ENCODE peak calls at places on chromosomes 6 and 20, in nine cellular contexts. One of them, this sample, is unnamed.

GRCh38 chr6:47633141-47633540 is 65.2 kb upstream of the ADGRF4 start:
- DNase-seq in SK-N-SH: peak; percentile 43
- DNase-seq in HL-60: no peak
- DNase-seq in A549: peak; percentile 21
- DNase-seq in HepG2: no peak
- DNase-seq in HCT116: no peak
- DNase-seq in GM12878: no peak
- DNase-seq in GM23338: peak; percentile 19
- DNase-seq in K562: no peak
- DNase-seq in this sample: no peak

GRCh38 chr6:22809380-22809779 is 240.0 kb downstream of the HDGFL1 start:
- DNase-seq in SK-N-SH: no peak
- DNase-seq in HL-60: no peak
- DNase-seq in A549: no peak
- DNase-seq in HepG2: no peak
- DNase-seq in HCT116: no peak
- DNase-seq in GM12878: no peak
- DNase-seq in GM23338: peak; percentile 46
- DNase-seq in K562: no peak
- DNase-seq in this sample: no peak

GRCh38 chr6:31305674-31306219 is 33.9 kb upstream of the HLA-C start:
- DNase-seq in SK-N-SH: no peak
- DNase-seq in HL-60: no peak
- DNase-seq in A549: no peak
- DNase-seq in HepG2: no peak
- DNase-seq in HCT116: no peak
- DNase-seq in GM12878: no peak
- DNase-seq in GM23338: no peak
- DNase-seq in K562: no peak
- DNase-seq in this sample: no peak

GRCh38 chr20:22529150-22530019 is 55.0 kb downstream of the FOXA2 start:
- DNase-seq in SK-N-SH: no peak
- DNase-seq in HL-60: no peak
- DNase-seq in A549: no peak
- DNase-seq in HepG2: no peak
- DNase-seq in HCT116: no peak
- DNase-seq in GM12878: no peak
- DNase-seq in GM23338: no peak
- DNase-seq in K562: no peak
- DNase-seq in this sample: no peak

GRCh38 chr20:24985802-24986201 is 6.7 kb downstream of the APMAP start:
- DNase-seq in SK-N-SH: no peak
- DNase-seq in HL-60: no peak
- DNase-seq in A549: no peak
- DNase-seq in HepG2: no peak
- DNase-seq in HCT116: no peak
- DNase-seq in GM12878: no peak
- DNase-seq in GM23338: no peak
- DNase-seq in K562: no peak
- DNase-seq in this sample: no peak

GRCh38 chr6:113182370-113183141 is 674.6 kb upstream of the MARCKS start:
- DNase-seq in SK-N-SH: no peak
- DNase-seq in HL-60: no peak
- DNase-seq in A549: peak; percentile 6
- DNase-seq in HepG2: peak; percentile 2
- DNase-seq in HCT116: no peak
- DNase-seq in GM12878: no peak
- DNase-seq in GM23338: no peak
- DNase-seq in K562: no peak
- DNase-seq in this sample: peak; percentile 7

GRCh38 chr6:87705070-87705691 is 3.1 kb upstream of the AKIRIN2 start:
- DNase-seq in SK-N-SH: no peak
- DNase-seq in HL-60: no peak
- DNase-seq in A549: peak; percentile 81
- DNase-seq in HepG2: peak; percentile 76
- DNase-seq in HCT116: no peak
- DNase-seq in GM12878: peak; percentile 83
- DNase-seq in GM23338: no peak
- DNase-seq in K562: no peak
- DNase-seq in this sample: no peak

GRCh38 chr6:163373240-163373639 is 41.3 kb upstream of the QKI start:
- DNase-seq in SK-N-SH: no peak
- DNase-seq in HL-60: no peak
- DNase-seq in A549: no peak
- DNase-seq in HepG2: no peak
- DNase-seq in HCT116: no peak
- DNase-seq in GM12878: no peak
- DNase-seq in GM23338: no peak
- DNase-seq in K562: no peak
- DNase-seq in this sample: no peak

GRCh38 chr6:52391599-52391998 is 28.5 kb upstream of the EFHC1 start:
- DNase-seq in SK-N-SH: no peak
- DNase-seq in HL-60: no peak
- DNase-seq in A549: no peak
- DNase-seq in HepG2: no peak
- DNase-seq in HCT116: no peak
- DNase-seq in GM12878: no peak
- DNase-seq in GM23338: no peak
- DNase-seq in K562: no peak
- DNase-seq in this sample: no peak

GRCh38 chr6:2841264-2842138 is at the start of gene SERPINB1:
- DNase-seq in SK-N-SH: peak; percentile 82
- DNase-seq in HL-60: peak; percentile 91
- DNase-seq in A549: peak; percentile 90
- DNase-seq in HepG2: peak; percentile 97
- DNase-seq in HCT116: peak; percentile 81
- DNase-seq in GM12878: no peak
- DNase-seq in GM23338: peak; percentile 98
- DNase-seq in K562: peak; percentile 92
- DNase-seq in this sample: no peak

GRCh38 chr6:152980656-152981055 is 2.2 kb downstream of the FBXO5 start:
- DNase-seq in SK-N-SH: no peak
- DNase-seq in HL-60: no peak
- DNase-seq in A549: no peak
- DNase-seq in HepG2: no peak
- DNase-seq in HCT116: no peak
- DNase-seq in GM12878: no peak
- DNase-seq in GM23338: no peak
- DNase-seq in K562: no peak
- DNase-seq in this sample: no peak

GRCh38 chr20:57238089-57238488 is 28.4 kb downstream of the BMP7 start:
- DNase-seq in SK-N-SH: no peak
- DNase-seq in HL-60: no peak
- DNase-seq in A549: no peak
- DNase-seq in HepG2: no peak
- DNase-seq in HCT116: no peak
- DNase-seq in GM12878: no peak
- DNase-seq in GM23338: no peak
- DNase-seq in K562: no peak
- DNase-seq in this sample: no peak

GRCh38 chr6:159608961-159609673 is 83.9 kb downstream of the SOD2 start:
- DNase-seq in SK-N-SH: no peak
- DNase-seq in HL-60: peak; percentile 33
- DNase-seq in A549: peak; percentile 41
- DNase-seq in HepG2: peak; percentile 47
- DNase-seq in HCT116: peak; percentile 58
- DNase-seq in GM12878: no peak
- DNase-seq in GM23338: peak; percentile 79
- DNase-seq in K562: peak; percentile 45
- DNase-seq in this sample: peak; percentile 12

GRCh38 chr6:54892831-54893230 is 46.3 kb downstream of the FAM83B start:
- DNase-seq in SK-N-SH: no peak
- DNase-seq in HL-60: no peak
- DNase-seq in A549: peak; percentile 52
- DNase-seq in HepG2: no peak
- DNase-seq in HCT116: peak; percentile 45
- DNase-seq in GM12878: no peak
- DNase-seq in GM23338: no peak
- DNase-seq in K562: no peak
- DNase-seq in this sample: peak; percentile 35

GRCh38 chr20:19806806-19807691 is 49.0 kb downstream of the RIN2 start:
- DNase-seq in SK-N-SH: peak; percentile 47
- DNase-seq in HL-60: no peak
- DNase-seq in A549: peak; percentile 32
- DNase-seq in HepG2: no peak
- DNase-seq in HCT116: no peak
- DNase-seq in GM12878: no peak
- DNase-seq in GM23338: no peak
- DNase-seq in K562: no peak
- DNase-seq in this sample: no peak

DNA sequence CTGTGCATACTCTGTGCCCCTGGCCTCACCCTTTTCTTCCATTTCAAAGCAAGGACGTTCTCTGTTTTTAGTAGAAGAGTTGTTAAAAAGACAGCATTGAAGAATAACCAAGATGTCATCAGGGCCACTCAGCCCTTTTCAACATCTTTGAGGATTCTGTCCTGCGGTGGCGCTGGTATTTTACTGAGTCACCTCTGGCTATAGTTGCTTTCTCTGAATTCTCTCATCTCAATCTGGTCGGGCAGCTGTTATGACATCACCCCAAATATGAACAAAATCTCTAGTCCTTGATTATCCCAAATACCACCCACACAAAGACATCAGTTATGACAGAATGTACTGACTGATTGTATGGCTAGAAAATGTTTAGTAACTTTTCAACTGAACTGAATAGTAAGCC is 204.2 kb downstream of the GRIK2 start:
- DNase-seq in SK-N-SH: no peak
- DNase-seq in HL-60: no peak
- DNase-seq in A549: no peak
- DNase-seq in HepG2: no peak
- DNase-seq in HCT116: peak; percentile 19
- DNase-seq in GM12878: no peak
- DNase-seq in GM23338: peak; percentile 25
- DNase-seq in K562: no peak
- DNase-seq in this sample: no peak
- TF ChIP-seq REST in SK-N-SH: no peak
- TF ChIP-seq REST in HL-60: no peak
- TF ChIP-seq REST in A549: no peak
- TF ChIP-seq REST in HepG2: no peak
- TF ChIP-seq REST in HCT116: no peak
- TF ChIP-seq REST in GM12878: no peak
- TF ChIP-seq REST in GM23338: no peak
- TF ChIP-seq REST in K562: no peak
- TF ChIP-seq REST in this sample: no peak

GRCh38 chr6:27517928-27518787 is 45.3 kb upstream of the ZNF184 start:
- DNase-seq in SK-N-SH: peak; percentile 52
- DNase-seq in HL-60: peak; percentile 37
- DNase-seq in A549: no peak
- DNase-seq in HepG2: no peak
- DNase-seq in HCT116: no peak
- DNase-seq in GM12878: no peak
- DNase-seq in GM23338: no peak
- DNase-seq in K562: peak; percentile 28
- DNase-seq in this sample: no peak
- TF ChIP-seq REST in SK-N-SH: no peak
- TF ChIP-seq REST in HL-60: no peak
- TF ChIP-seq REST in A549: no peak
- TF ChIP-seq REST in HepG2: no peak
- TF ChIP-seq REST in HCT116: no peak
- TF ChIP-seq REST in GM12878: no peak
- TF ChIP-seq REST in GM23338: no peak
- TF ChIP-seq REST in K562: no peak
- TF ChIP-seq REST in this sample: no peak

GRCh38 chr6:12276332-12276943 is 13.7 kb upstream of the EDN1 start:
- DNase-seq in SK-N-SH: no peak
- DNase-seq in HL-60: no peak
- DNase-seq in A549: no peak
- DNase-seq in HepG2: no peak
- DNase-seq in HCT116: no peak
- DNase-seq in GM12878: no peak
- DNase-seq in GM23338: no peak
- DNase-seq in K562: no peak
- DNase-seq in this sample: no peak
- TF ChIP-seq REST in SK-N-SH: no peak
- TF ChIP-seq REST in HL-60: no peak
- TF ChIP-seq REST in A549: no peak
- TF ChIP-seq REST in HepG2: no peak
- TF ChIP-seq REST in HCT116: no peak
- TF ChIP-seq REST in GM12878: no peak
- TF ChIP-seq REST in GM23338: no peak
- TF ChIP-seq REST in K562: no peak
- TF ChIP-seq REST in this sample: no peak

DNA sequence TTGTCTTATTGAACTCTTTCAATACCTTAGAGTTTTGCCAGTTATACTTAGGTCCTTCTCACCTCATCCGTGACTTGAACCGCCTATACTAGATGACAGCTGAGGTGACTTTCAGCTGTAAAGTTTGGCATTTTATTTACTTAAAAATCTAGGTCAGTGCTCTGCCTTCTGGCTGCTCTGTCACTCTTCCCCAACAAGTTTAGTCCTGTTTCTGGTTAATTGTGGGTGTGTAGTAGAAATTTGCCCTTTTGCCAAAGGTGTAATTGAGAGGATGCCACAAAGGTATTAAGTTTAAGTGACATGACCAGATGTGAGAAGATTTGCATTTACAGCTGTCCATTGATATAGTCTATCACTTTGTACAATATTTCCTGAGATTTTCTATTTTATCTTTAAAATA is 106.2 kb downstream of the FARS2 start:
- DNase-seq in SK-N-SH: no peak
- DNase-seq in HL-60: no peak
- DNase-seq in A549: no peak
- DNase-seq in HepG2: no peak
- DNase-seq in HCT116: no peak
- DNase-seq in GM12878: no peak
- DNase-seq in GM23338: no peak
- DNase-seq in K562: no peak
- DNase-seq in this sample: no peak
- TF ChIP-seq REST in SK-N-SH: no peak
- TF ChIP-seq REST in HL-60: no peak
- TF ChIP-seq REST in A549: no peak
- TF ChIP-seq REST in HepG2: no peak
- TF ChIP-seq REST in HCT116: no peak
- TF ChIP-seq REST in GM12878: no peak
- TF ChIP-seq REST in GM23338: no peak
- TF ChIP-seq REST in K562: no peak
- TF ChIP-seq REST in this sample: no peak

DNA sequence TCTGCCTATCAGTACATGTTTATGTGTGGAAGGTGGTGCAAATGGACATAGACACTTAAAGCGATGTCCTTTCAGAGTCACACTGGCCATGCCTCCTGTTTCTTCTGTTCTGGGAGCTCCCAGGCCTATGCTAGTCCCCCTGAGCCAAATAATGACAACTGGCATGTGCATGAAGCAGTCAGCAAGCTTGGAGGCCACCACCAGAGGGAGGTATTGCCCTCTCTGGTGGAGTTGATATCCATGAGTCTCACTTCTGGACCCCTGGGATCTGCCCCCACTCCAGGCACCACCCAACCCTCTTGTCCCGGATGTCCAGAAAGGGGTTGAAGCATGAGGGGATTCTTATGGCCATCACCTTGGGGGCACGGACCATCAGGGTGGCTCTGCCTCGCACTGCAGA is 172.2 kb downstream of the AIG1 start:
- DNase-seq in SK-N-SH: peak; percentile 37
- DNase-seq in HL-60: peak; percentile 40
- DNase-seq in A549: peak; percentile 50
- DNase-seq in HepG2: peak; percentile 65
- DNase-seq in HCT116: peak; percentile 15
- DNase-seq in GM12878: peak; percentile 2
- DNase-seq in GM23338: peak; percentile 68
- DNase-seq in K562: peak; percentile 56
- DNase-seq in this sample: no peak
- TF ChIP-seq REST in SK-N-SH: no peak
- TF ChIP-seq REST in HL-60: no peak
- TF ChIP-seq REST in A549: no peak
- TF ChIP-seq REST in HepG2: no peak
- TF ChIP-seq REST in HCT116: no peak
- TF ChIP-seq REST in GM12878: no peak
- TF ChIP-seq REST in GM23338: no peak
- TF ChIP-seq REST in K562: no peak
- TF ChIP-seq REST in this sample: no peak

This sample was measured in Panc1.